ENCODE peak calls at places on chromosomes 2 and 18, in five cellular contexts. D is IMR-90, R is Peyer's patch, N is sigmoid colon, H is breast epithelium. Q is an unnamed sample.

GRCh38 chr2:144596074-144596871 is 76.4 kb upstream of the ZEB2 start:
- DNase-seq in D (peak), R (no peak), N (no peak), H (no peak), Q (peak)

GRCh38 chr18:44548291-44549221 is 132.1 kb upstream of the SETBP1 start:
- DNase-seq in D (no peak), R (no peak), N (no peak), H (no peak), Q (no peak)

GRCh38 chr2:74383254-74383653 is 3.1 kb upstream of the DCTN1 start:
- DNase-seq in D (peak), R (no peak), N (no peak), H (peak), Q (peak)

GRCh38 chr18:43486462-43486861 is 209.2 kb upstream of the SYT4 start:
- DNase-seq in D (no peak), R (no peak), N (no peak), H (no peak), Q (no peak)

GRCh38 chr18:62925031-62925688 is 209.8 kb downstream of the PHLPP1 start:
- DNase-seq in D (peak), R (no peak), N (no peak), H (no peak), Q (no peak)

GRCh38 chr2:73823416-73823815 is 5.3 kb upstream of the STAMBP start:
- DNase-seq in D (no peak), R (no peak), N (no peak), H (no peak), Q (no peak)

GRCh38 chr18:12361770-12362378 is 15.2 kb downstream of the AFG3L2 start:
- DNase-seq in D (peak), R (no peak), N (no peak), H (no peak), Q (no peak)

GRCh38 chr18:44777429-44778192 is 96.9 kb downstream of the SETBP1 start:
- DNase-seq in D (no peak), R (no peak), N (no peak), H (no peak), Q (no peak)

GRCh38 chr2:238267341-238267710 is 21.1 kb downstream of the PER2 start:
- DNase-seq in D (peak), R (no peak), N (no peak), H (peak), Q (peak)

GRCh38 chr18:45566025-45566740 is 49.1 kb upstream of the SLC14A2 start:
- DNase-seq in D (peak), R (no peak), N (no peak), H (no peak), Q (no peak)

GRCh38 chr2:126720031-126720368 is 64.0 kb downstream of the GYPC start:
- DNase-seq in D (peak), R (no peak), N (no peak), H (no peak), Q (no peak)

GRCh38 chr2:46344696-46345095 is 47.5 kb downstream of the EPAS1 start:
- DNase-seq in D (no peak), R (no peak), N (no peak), H (no peak), Q (no peak)

GRCh38 chr2:20350105-20350712 is 435 bp downstream of the PUM2 start:
- DNase-seq in D (no peak), R (peak), N (peak), H (peak), Q (peak)

GRCh38 chr2:197869501-197870111 is 65.2 kb downstream of the PLCL1 start:
- DNase-seq in D (no peak), R (no peak), N (no peak), H (no peak), Q (no peak)

GRCh38 chr2:51335072-51336058 is 303.4 kb upstream of the NRXN1 start:
- DNase-seq in D (no peak), R (no peak), N (no peak), H (no peak), Q (no peak)

GRCh38 chr2:71743995-71744675 is 290.8 kb downstream of the DYSF start:
- DNase-seq in D (no peak), R (no peak), N (peak), H (no peak), Q (no peak)

GRCh38 chr2:124874226-124874625 is 849.1 kb downstream of the CNTNAP5 start:
- DNase-seq in D (peak), R (no peak), N (no peak), H (no peak), Q (no peak)

GRCh38 chr2:72780483-72780882 is 45.4 kb downstream of the EXOC6B start:
- DNase-seq in D (peak), R (no peak), N (no peak), H (no peak), Q (no peak)

GRCh38 chr2:130339885-130340745 is 2.6 kb upstream of the IMP4 start:
- DNase-seq in D (no peak), R (no peak), N (no peak), H (no peak), Q (no peak)

GRCh38 chr18:57438669-57439616 is 3.8 kb downstream of the ONECUT2 start:
- DNase-seq in D (no peak), R (no peak), N (no peak), H (no peak), Q (no peak)

GRCh38 chr2:193024791-193025190 is 830.1 kb upstream of the TMEFF2 start:
- DNase-seq in D (no peak), R (no peak), N (no peak), H (no peak), Q (no peak)
- TF ChIP-seq POLR2A in D (no peak), R (no peak), N (no peak), H (no peak), Q (no peak)

GRCh38 chr2:68768951-68769350 is 34.3 kb downstream of the ARHGAP25 start:
- DNase-seq in D (no peak), R (no peak), N (no peak), H (no peak), Q (no peak)
- H3K4me3 ChIP-seq in D (no peak), R (no peak), N (no peak), H (no peak), Q (no peak)

GRCh38 chr2:241063587-241063986 is 38.5 kb downstream of the MTERF4 start:
- DNase-seq in D (no peak), R (no peak), N (no peak), H (no peak), Q (no peak)

GRCh38 chr2:241061275-241061674 is 40.8 kb downstream of the MTERF4 start:
- DNase-seq in D (peak), R (no peak), N (peak), H (peak), Q (peak)

GRCh38 chr2:241063093-241063551 is 39.0 kb downstream of the MTERF4 start:
- DNase-seq in D (no peak), R (peak), N (peak), H (peak), Q (no peak)

GRCh38 chr2:241064008-241064801 is 37.9 kb downstream of the MTERF4 start:
- DNase-seq in D (no peak), R (peak), N (peak), H (peak), Q (peak)

DNA sequence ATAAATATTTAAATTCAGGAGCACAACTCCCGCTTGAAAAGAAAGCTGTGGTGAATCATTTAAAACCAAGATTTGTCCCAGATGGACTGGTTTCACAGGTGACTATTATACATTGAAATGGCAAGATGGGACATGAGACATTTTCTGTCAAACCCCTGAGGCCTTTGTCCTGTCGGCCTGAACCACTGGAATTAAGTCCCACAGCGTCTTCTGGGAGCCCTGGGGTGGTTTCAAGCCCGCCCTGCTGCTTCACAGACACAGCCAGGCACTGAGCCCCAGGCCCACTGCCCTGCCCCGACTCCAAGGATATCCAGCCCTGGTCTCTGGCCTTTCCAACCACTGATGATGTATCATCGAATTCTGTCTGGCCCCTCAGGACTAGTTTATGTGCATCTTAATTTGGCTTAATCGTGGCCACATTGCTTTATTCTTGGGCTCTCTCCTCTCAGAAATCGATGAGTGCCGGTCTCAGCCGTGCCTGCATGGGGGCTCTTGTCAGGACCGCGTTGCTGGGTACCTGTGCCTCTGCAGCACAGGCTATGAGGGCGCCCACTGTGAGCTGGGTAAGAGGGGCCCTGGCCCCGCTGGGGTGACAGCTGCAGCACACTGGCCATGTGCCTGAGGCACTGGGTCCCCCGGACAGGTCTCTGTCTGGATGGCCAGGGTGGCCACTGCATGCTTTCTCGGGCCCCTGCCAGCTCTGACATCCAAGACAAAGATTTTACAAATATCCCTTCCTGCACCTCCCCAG is 39.6 kb downstream of the MTERF4 start:
- DNase-seq in D (no peak), R (peak), N (peak), H (peak), Q (no peak)
- H3K27ac ChIP-seq in D (no peak), R (no peak), N (no peak), H (peak), Q (peak)

GRCh38 chr2:158668394-158668793 is 126.7 kb upstream of the DAPL1 start:
- DNase-seq in D (no peak), R (no peak), N (no peak), H (no peak), Q (no peak)

GRCh38 chr2:158665536-158666302 is 129.4 kb upstream of the DAPL1 start:
- DNase-seq in D (peak), R (no peak), N (no peak), H (no peak), Q (peak)

GRCh38 chr2:158666969-158667368 is 128.1 kb upstream of the DAPL1 start:
- DNase-seq in D (no peak), R (no peak), N (no peak), H (no peak), Q (no peak)

GRCh38 chr2:158667969-158668368 is 127.1 kb upstream of the DAPL1 start:
- DNase-seq in D (no peak), R (no peak), N (no peak), H (no peak), Q (no peak)

DNA sequence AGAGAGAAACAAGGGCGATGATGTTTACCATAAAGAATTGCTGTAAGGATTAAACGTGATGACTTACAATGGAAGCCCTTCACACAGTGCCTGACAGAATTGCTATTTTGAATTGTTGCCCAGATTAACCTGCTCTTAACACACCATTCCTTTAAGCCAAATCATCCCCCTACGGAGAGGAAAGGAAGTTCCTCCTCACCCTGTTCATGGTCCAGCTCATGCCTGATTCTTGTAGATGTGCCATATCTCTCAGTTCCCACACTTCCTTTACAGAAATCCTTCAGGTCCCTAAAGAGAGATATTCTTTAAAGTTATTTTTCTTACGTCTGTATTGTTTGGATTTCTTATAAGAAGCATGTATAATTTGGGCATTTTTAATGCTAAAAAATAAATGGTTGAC is 127.5 kb upstream of the DAPL1 start:
- DNase-seq in D (peak), R (no peak), N (no peak), H (no peak), Q (no peak)
- TF ChIP-seq POLR2A in D (no peak), R (no peak), N (no peak), H (no peak), Q (no peak)

DNA sequence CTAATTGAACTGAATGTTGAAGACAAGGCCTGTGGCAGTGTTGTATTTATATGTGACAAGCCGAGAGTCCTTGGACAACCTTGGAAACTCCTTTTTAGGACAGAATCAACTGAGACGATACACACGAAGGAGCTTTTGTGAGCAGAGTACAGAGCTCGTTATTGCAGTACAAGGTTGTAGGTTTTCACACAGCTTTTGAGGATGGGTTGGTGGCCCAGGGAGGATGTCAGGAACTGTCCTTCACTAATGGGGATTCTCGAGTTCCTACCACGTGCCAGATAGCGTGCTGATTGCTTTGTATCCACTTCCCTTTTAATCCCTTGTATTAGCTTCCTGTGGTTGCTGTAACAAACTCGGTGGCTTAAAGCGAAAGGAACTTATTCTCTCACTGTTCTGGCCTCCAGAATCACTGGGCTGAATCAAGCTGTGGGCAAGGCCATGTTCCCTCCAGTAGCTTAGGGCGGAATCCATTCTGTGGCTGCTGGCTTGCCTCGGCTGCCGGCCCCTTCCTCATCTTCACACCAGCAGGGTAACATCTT is 20.2 kb downstream of the INPP4A start:
- DNase-seq in D (no peak), R (no peak), N (peak), H (no peak), Q (no peak)
- H3K4me3 ChIP-seq in D (no peak), R (no peak), N (no peak), H (no peak), Q (no peak)

GRCh38 chr2:103363639-103364038 is 601.8 kb downstream of the TMEM182 start:
- DNase-seq in D (no peak), R (no peak), N (no peak), H (no peak), Q (no peak)
- H3K27ac ChIP-seq in D (no peak), R (no peak), N (no peak), H (no peak), Q (no peak)

DNA sequence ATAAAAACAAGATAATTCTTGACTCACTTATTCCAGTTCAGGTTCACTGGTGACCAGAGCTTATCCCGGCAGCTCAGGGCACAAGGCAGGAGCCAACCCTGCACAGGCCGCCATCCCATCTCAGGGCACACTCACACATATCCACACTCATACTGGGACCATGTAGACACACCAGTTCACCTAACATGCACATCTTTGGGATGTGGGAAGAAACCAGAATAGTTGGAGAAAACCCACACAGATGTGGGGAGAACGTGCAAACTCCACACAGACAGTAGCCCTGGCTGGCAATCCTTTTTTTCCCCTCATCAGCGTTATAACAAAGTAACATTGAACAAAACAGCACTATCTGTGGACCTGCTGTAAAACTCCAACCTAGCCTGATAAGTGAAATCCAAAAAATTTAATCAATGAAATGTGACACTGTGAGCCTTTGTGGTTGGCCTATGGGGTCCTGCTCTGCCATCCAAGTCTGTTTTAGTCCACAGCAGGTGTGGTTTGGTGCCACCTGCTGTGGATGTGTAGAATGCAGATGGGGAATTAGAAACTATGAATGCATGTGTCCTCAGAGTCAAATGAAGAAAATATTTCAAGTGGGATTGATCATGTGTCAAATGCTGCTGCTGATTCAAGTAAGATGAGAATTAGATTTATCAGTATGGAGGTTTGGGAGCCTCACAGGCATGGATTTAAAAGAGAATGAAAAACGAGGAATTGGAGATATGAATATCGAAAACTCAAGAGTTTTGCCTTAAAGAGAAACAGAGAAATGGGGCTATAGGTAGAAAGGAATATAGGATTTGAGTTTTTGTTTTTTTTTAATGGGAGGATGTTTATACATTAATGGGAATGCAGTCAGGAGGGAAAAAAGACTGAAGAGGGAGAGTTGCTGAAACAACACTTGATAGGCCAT is 47.0 kb downstream of the UGP2 start:
- DNase-seq in D (peak), R (no peak), N (no peak), H (peak), Q (peak)
- TF ChIP-seq POLR2A in D (no peak), R (no peak), N (no peak), H (no peak), Q (no peak)